ENCODE peak calls at places on chromosomes 2 and 18, in seven cellular contexts. S is HT1080; P is RWPE1; T is left colon; I is mucosa of gallbladder; R is fibroblast of the aortic adventitia; Y is activated naive CD4-positive, alpha-beta T cell. A is an unnamed sample.

GRCh38 chr2:61135510-61135909 is 26.5 kb upstream of the C2orf74 start:
- DNase-seq in S (peak; percentile 47), P (peak; percentile 28), T (peak; percentile 8), I (no peak), R (peak; percentile 78), Y (no peak), A (no peak)

GRCh38 chr2:57862727-57863126 is 183.9 kb upstream of the VRK2 start:
- DNase-seq in S (no peak), P (no peak), T (no peak), I (no peak), R (no peak), Y (no peak), A (no peak)

GRCh38 chr2:165402142-165402541 is 67.4 kb upstream of the CSRNP3 start:
- DNase-seq in S (no peak), P (no peak), T (no peak), I (no peak), R (peak; percentile 6), Y (no peak), A (no peak)

GRCh38 chr2:176084629-176085119 is 912 bp upstream of the EVX2 start:
- DNase-seq in S (no peak), P (no peak), T (no peak), I (no peak), R (no peak), Y (no peak), A (no peak)

GRCh38 chr18:28725876-28726275 is 548.9 kb upstream of the CDH2 start:
- DNase-seq in S (peak; percentile 59), P (no peak), T (no peak), I (no peak), R (no peak), Y (no peak), A (no peak)

GRCh38 chr2:151437630-151438029 is 27.9 kb downstream of the RIF1 start:
- DNase-seq in S (peak; percentile 21), P (peak; percentile 6), T (no peak), I (no peak), R (peak; percentile 64), Y (no peak), A (no peak)

GRCh38 chr2:122634261-122634660 is 878.8 kb downstream of the TSN start:
- DNase-seq in S (peak; percentile 88), P (peak; percentile 56), T (no peak), I (no peak), R (peak; percentile 41), Y (no peak), A (no peak)

GRCh38 chr18:5431836-5432575 is 111.8 kb downstream of the EPB41L3 start:
- DNase-seq in S (no peak), P (no peak), T (no peak), I (no peak), R (no peak), Y (no peak), A (no peak)

GRCh38 chr18:39571511-39571910 is 2005.9 kb upstream of the CELF4 start:
- DNase-seq in S (no peak), P (no peak), T (no peak), I (no peak), R (peak; percentile 19), Y (no peak), A (no peak)

GRCh38 chr2:63712748-63713147 is 124.0 kb downstream of the MDH1 start:
- DNase-seq in S (peak; percentile 14), P (no peak), T (no peak), I (no peak), R (peak; percentile 43), Y (no peak), A (no peak)

GRCh38 chr2:239466755-239467271 is 66.0 kb upstream of the HDAC4 start:
- DNase-seq in S (no peak), P (no peak), T (no peak), I (no peak), R (no peak), Y (no peak), A (no peak)

GRCh38 chr2:201129044-201129505 is 13.1 kb downstream of the CFLAR start:
- DNase-seq in S (peak; percentile 53), P (no peak), T (peak; percentile 64), I (peak; percentile 44), R (peak; percentile 76), Y (no peak), A (no peak)

GRCh38 chr2:47675196-47675825 is 107.6 kb upstream of the MSH6 start:
- DNase-seq in S (no peak), P (no peak), T (no peak), I (no peak), R (no peak), Y (no peak), A (no peak)

GRCh38 chr2:169928463-169928864 is 101.2 kb downstream of the UBR3 start:
- DNase-seq in S (peak; percentile 15), P (peak; percentile 11), T (no peak), I (no peak), R (peak; percentile 79), Y (no peak), A (peak; percentile 11)

GRCh38 chr2:685421-685820 is 8.2 kb upstream of the TMEM18 start:
- DNase-seq in S (no peak), P (no peak), T (no peak), I (no peak), R (no peak), Y (no peak), A (no peak)

A was measured in NCI-H1105.